ENCODE peak calls at places on chromosomes 3 and 15, in nine cellular contexts. One of them, this sample, is unnamed.

GRCh38 chr3:135989247-135989646 is 23.7 kb downstream of the PPP2R3A start:
- DNase-seq in esophagus squamous epithelium: no peak
- DNase-seq in lower leg skin: no peak
- DNase-seq in ovary: no peak
- DNase-seq in body of pancreas: no peak
- DNase-seq in tibial nerve: no peak
- DNase-seq in endothelial cell of umbilical vein: no peak
- DNase-seq in IMR-90: peak
- DNase-seq in heart left ventricle: no peak
- DNase-seq in this sample: no peak

GRCh38 chr3:34260266-34260990 is 462.0 kb downstream of the PDCD6IP start:
- DNase-seq in esophagus squamous epithelium: no peak
- DNase-seq in lower leg skin: no peak
- DNase-seq in ovary: no peak
- DNase-seq in body of pancreas: peak
- DNase-seq in tibial nerve: peak
- DNase-seq in endothelial cell of umbilical vein: peak
- DNase-seq in IMR-90: peak
- DNase-seq in heart left ventricle: no peak
- DNase-seq in this sample: no peak

GRCh38 chr3:121436641-121437040 is 109.1 kb downstream of the POLQ start:
- DNase-seq in esophagus squamous epithelium: no peak
- DNase-seq in lower leg skin: no peak
- DNase-seq in ovary: no peak
- DNase-seq in body of pancreas: peak
- DNase-seq in tibial nerve: no peak
- DNase-seq in endothelial cell of umbilical vein: peak
- DNase-seq in IMR-90: no peak
- DNase-seq in heart left ventricle: no peak
- DNase-seq in this sample: no peak

GRCh38 chr15:95845862-95846515 is 484.5 kb upstream of the NR2F2 start:
- DNase-seq in esophagus squamous epithelium: no peak
- DNase-seq in lower leg skin: no peak
- DNase-seq in ovary: peak
- DNase-seq in body of pancreas: no peak
- DNase-seq in tibial nerve: peak
- DNase-seq in endothelial cell of umbilical vein: no peak
- DNase-seq in IMR-90: peak
- DNase-seq in heart left ventricle: peak
- DNase-seq in this sample: no peak

GRCh38 chr3:66593978-66594377 is 93.2 kb upstream of the LRIG1 start:
- DNase-seq in esophagus squamous epithelium: no peak
- DNase-seq in lower leg skin: no peak
- DNase-seq in ovary: no peak
- DNase-seq in body of pancreas: no peak
- DNase-seq in tibial nerve: no peak
- DNase-seq in endothelial cell of umbilical vein: no peak
- DNase-seq in IMR-90: peak
- DNase-seq in heart left ventricle: no peak
- DNase-seq in this sample: no peak

GRCh38 chr3:174403831-174404230 is 455.3 kb upstream of the NAALADL2 start:
- DNase-seq in esophagus squamous epithelium: no peak
- DNase-seq in lower leg skin: no peak
- DNase-seq in ovary: no peak
- DNase-seq in body of pancreas: no peak
- DNase-seq in tibial nerve: no peak
- DNase-seq in endothelial cell of umbilical vein: no peak
- DNase-seq in IMR-90: no peak
- DNase-seq in heart left ventricle: no peak
- DNase-seq in this sample: no peak

GRCh38 chr3:69378112-69378799 is 7.6 kb downstream of the FRMD4B start:
- DNase-seq in esophagus squamous epithelium: no peak
- DNase-seq in lower leg skin: no peak
- DNase-seq in ovary: no peak
- DNase-seq in body of pancreas: no peak
- DNase-seq in tibial nerve: no peak
- DNase-seq in endothelial cell of umbilical vein: no peak
- DNase-seq in IMR-90: no peak
- DNase-seq in heart left ventricle: no peak
- DNase-seq in this sample: no peak

GRCh38 chr15:63461230-63461629 is 43.2 kb upstream of the USP3 start:
- DNase-seq in esophagus squamous epithelium: no peak
- DNase-seq in lower leg skin: no peak
- DNase-seq in ovary: no peak
- DNase-seq in body of pancreas: no peak
- DNase-seq in tibial nerve: no peak
- DNase-seq in endothelial cell of umbilical vein: no peak
- DNase-seq in IMR-90: no peak
- DNase-seq in heart left ventricle: no peak
- DNase-seq in this sample: no peak

GRCh38 chr3:50616770-50617095 is 218 bp upstream of the MAPKAPK3 start:
- DNase-seq in esophagus squamous epithelium: peak
- DNase-seq in lower leg skin: peak
- DNase-seq in ovary: peak
- DNase-seq in body of pancreas: peak
- DNase-seq in tibial nerve: peak
- DNase-seq in endothelial cell of umbilical vein: peak
- DNase-seq in IMR-90: peak
- DNase-seq in heart left ventricle: peak
- DNase-seq in this sample: no peak

GRCh38 chr3:118641608-118642007 is 393.0 kb downstream of the IGSF11 start:
- DNase-seq in esophagus squamous epithelium: no peak
- DNase-seq in lower leg skin: no peak
- DNase-seq in ovary: no peak
- DNase-seq in body of pancreas: peak
- DNase-seq in tibial nerve: no peak
- DNase-seq in endothelial cell of umbilical vein: no peak
- DNase-seq in IMR-90: no peak
- DNase-seq in heart left ventricle: no peak
- DNase-seq in this sample: no peak

GRCh38 chr15:81343371-81343770 is 19.4 kb upstream of the STARD5 start:
- DNase-seq in esophagus squamous epithelium: no peak
- DNase-seq in lower leg skin: no peak
- DNase-seq in ovary: no peak
- DNase-seq in body of pancreas: no peak
- DNase-seq in tibial nerve: no peak
- DNase-seq in endothelial cell of umbilical vein: no peak
- DNase-seq in IMR-90: no peak
- DNase-seq in heart left ventricle: no peak
- DNase-seq in this sample: no peak

GRCh38 chr15:39230205-39230916 is 350.5 kb upstream of the THBS1 start:
- DNase-seq in esophagus squamous epithelium: no peak
- DNase-seq in lower leg skin: no peak
- DNase-seq in ovary: peak
- DNase-seq in body of pancreas: peak
- DNase-seq in tibial nerve: no peak
- DNase-seq in endothelial cell of umbilical vein: peak
- DNase-seq in IMR-90: no peak
- DNase-seq in heart left ventricle: no peak
- DNase-seq in this sample: no peak

DNA sequence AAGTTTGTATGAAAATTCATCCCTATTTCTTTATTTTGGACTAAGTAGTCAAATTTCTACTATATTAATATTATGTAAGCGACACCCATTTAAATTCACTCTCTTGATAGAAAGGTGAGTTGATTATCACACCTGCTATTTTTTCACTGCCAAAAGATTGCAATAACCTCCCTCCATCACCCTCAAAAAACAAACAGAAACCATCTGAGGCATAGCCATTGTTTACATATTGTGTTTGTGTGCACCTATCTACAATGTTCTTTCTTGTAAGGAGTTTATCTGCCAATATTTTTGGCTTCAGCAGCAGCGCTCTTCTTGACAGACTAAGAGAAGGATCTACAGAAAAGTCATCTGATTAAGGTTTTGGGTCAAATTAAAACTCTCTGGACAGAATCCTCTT is 48.5 kb downstream of the KCNMB2 start:
- DNase-seq in esophagus squamous epithelium: no peak
- DNase-seq in lower leg skin: no peak
- DNase-seq in ovary: no peak
- DNase-seq in body of pancreas: no peak
- DNase-seq in tibial nerve: no peak
- DNase-seq in endothelial cell of umbilical vein: no peak
- DNase-seq in IMR-90: no peak
- DNase-seq in heart left ventricle: no peak
- DNase-seq in this sample: no peak
- TF ChIP-seq POLR2A in esophagus squamous epithelium: no peak
- TF ChIP-seq POLR2A in lower leg skin: no peak
- TF ChIP-seq POLR2A in ovary: no peak
- TF ChIP-seq POLR2A in body of pancreas: no peak
- TF ChIP-seq POLR2A in tibial nerve: no peak
- TF ChIP-seq POLR2A in endothelial cell of umbilical vein: no peak
- TF ChIP-seq POLR2A in IMR-90: no peak
- TF ChIP-seq POLR2A in heart left ventricle: no peak
- TF ChIP-seq POLR2A in this sample: no peak

GRCh38 chr3:188947401-188947982 is 224.3 kb upstream of the TPRG1 start:
- DNase-seq in esophagus squamous epithelium: no peak
- DNase-seq in lower leg skin: peak
- DNase-seq in ovary: peak
- DNase-seq in body of pancreas: peak
- DNase-seq in tibial nerve: peak
- DNase-seq in endothelial cell of umbilical vein: peak
- DNase-seq in IMR-90: peak
- DNase-seq in heart left ventricle: peak
- DNase-seq in this sample: no peak
- TF ChIP-seq POLR2A in esophagus squamous epithelium: peak
- TF ChIP-seq POLR2A in lower leg skin: no peak
- TF ChIP-seq POLR2A in ovary: peak
- TF ChIP-seq POLR2A in body of pancreas: peak
- TF ChIP-seq POLR2A in tibial nerve: peak
- TF ChIP-seq POLR2A in endothelial cell of umbilical vein: no peak
- TF ChIP-seq POLR2A in IMR-90: no peak
- TF ChIP-seq POLR2A in heart left ventricle: no peak
- TF ChIP-seq POLR2A in this sample: peak

GRCh38 chr15:73052679-73053397 is 575 bp downstream of the NEO1 start:
- DNase-seq in esophagus squamous epithelium: no peak
- DNase-seq in lower leg skin: peak
- DNase-seq in ovary: peak
- DNase-seq in body of pancreas: peak
- DNase-seq in tibial nerve: peak
- DNase-seq in endothelial cell of umbilical vein: no peak
- DNase-seq in IMR-90: peak
- DNase-seq in heart left ventricle: peak
- DNase-seq in this sample: no peak
- TF ChIP-seq POLR2A in esophagus squamous epithelium: no peak
- TF ChIP-seq POLR2A in lower leg skin: no peak
- TF ChIP-seq POLR2A in ovary: no peak
- TF ChIP-seq POLR2A in body of pancreas: no peak
- TF ChIP-seq POLR2A in tibial nerve: no peak
- TF ChIP-seq POLR2A in endothelial cell of umbilical vein: no peak
- TF ChIP-seq POLR2A in IMR-90: no peak
- TF ChIP-seq POLR2A in heart left ventricle: no peak
- TF ChIP-seq POLR2A in this sample: no peak

DNA sequence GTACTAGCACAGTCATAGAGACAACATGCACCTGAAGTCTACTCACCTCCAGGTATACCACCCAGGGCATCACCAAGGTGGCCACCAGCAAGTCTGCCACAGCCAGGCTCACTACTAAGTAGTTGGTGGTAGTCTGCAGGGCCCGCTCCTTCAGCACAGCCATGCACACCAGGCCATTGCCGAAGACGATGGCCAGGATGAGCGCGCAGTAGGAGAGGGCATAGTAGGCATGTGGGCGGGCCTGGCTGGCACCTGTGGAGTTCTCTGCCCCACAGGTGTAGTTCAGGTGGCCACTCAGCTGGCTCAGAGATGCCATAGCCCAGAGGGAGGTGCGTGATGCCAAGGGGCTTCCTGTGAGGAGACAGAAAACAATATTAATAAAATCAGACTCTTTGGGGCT is 7.2 kb downstream of the DRD3 start:
- DNase-seq in esophagus squamous epithelium: no peak
- DNase-seq in lower leg skin: no peak
- DNase-seq in ovary: no peak
- DNase-seq in body of pancreas: no peak
- DNase-seq in tibial nerve: no peak
- DNase-seq in endothelial cell of umbilical vein: no peak
- DNase-seq in IMR-90: no peak
- DNase-seq in heart left ventricle: peak
- DNase-seq in this sample: no peak
- TF ChIP-seq POLR2A in esophagus squamous epithelium: no peak
- TF ChIP-seq POLR2A in lower leg skin: no peak
- TF ChIP-seq POLR2A in ovary: no peak
- TF ChIP-seq POLR2A in body of pancreas: no peak
- TF ChIP-seq POLR2A in tibial nerve: no peak
- TF ChIP-seq POLR2A in endothelial cell of umbilical vein: no peak
- TF ChIP-seq POLR2A in IMR-90: no peak
- TF ChIP-seq POLR2A in heart left ventricle: no peak
- TF ChIP-seq POLR2A in this sample: no peak

This sample was measured in vagina.